ENCODE peak calls at places on chromosome 2, in four cellular contexts. N is HCT116, V is prostate gland, X is stomach. D is an unnamed sample.

GRCh38 chr2:54918647-54919280 is 131.5 kb downstream of the RTN4 start:
- DNase-seq in N (no peak), V (no peak), X (no peak), D (no peak)

GRCh38 chr2:102099536-102100293 is 42.8 kb upstream of the IL1R1 start:
- DNase-seq in N (no peak), V (no peak), X (no peak), D (no peak)

GRCh38 chr2:66497706-66498596 is 63.0 kb downstream of the MEIS1 start:
- DNase-seq in N (no peak), V (no peak), X (no peak), D (no peak)

GRCh38 chr2:109045505-109045904 is 56.5 kb upstream of the EDAR start:
- DNase-seq in N (no peak), V (no peak), X (no peak), D (no peak)

GRCh38 chr2:215612770-215613169 is 176.9 kb upstream of the FN1 start:
- DNase-seq in N (no peak), V (no peak), X (no peak), D (no peak)

GRCh38 chr2:208072250-208072892 is 47.0 kb upstream of the PLEKHM3 start:
- DNase-seq in N (peak), V (peak), X (peak), D (peak)

GRCh38 chr2:32425719-32426141 is 68.9 kb downstream of the BIRC6 start:
- DNase-seq in N (no peak), V (no peak), X (no peak), D (no peak)

GRCh38 chr2:102166189-102166845 is 20.5 kb upstream of the IL1RL2 start:
- DNase-seq in N (no peak), V (peak), X (no peak), D (no peak)

GRCh38 chr2:147843421-147843863 is 1.4 kb upstream of the ACVR2A start:
- DNase-seq in N (no peak), V (no peak), X (no peak), D (no peak)

GRCh38 chr2:96548558-96549465 is 12.3 kb downstream of the ARID5A start:
- DNase-seq in N (no peak), V (no peak), X (no peak), D (peak)

DNA sequence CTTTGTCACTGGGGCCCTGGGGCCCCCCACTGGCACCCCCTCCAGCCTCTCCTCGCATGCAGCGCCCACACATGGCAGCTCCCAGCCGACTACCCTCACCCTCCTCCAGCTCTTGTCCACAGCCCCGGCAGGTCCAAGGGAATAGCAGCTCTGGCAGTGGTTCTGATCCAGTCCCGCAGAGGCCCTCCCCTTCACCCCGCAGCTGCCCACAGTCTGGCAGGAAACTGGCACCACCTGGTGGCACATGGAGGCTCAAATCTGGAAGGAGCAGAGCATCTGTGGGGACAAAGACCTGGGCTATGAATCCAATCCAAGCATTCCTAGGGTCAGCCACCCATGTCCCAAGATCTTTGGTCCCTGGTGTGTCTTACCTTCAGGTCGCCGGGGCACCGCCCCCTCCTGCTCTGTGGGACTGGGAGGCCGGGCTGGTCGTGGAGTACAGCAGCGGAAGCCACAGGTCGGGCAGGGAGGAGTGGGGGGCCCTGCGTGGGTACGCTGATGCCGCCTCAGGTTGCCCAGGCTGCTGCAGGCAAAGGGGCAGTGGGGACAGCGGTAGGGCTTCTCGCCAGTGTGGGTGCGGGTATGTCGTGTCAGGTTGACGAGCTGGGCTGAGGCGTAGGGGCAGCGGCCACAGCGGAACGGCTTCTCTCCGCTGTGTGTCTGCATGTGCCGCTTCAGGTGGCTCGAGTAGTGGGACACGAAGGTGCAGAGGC is 2.3 kb downstream of the ZNF513 start:
- DNase-seq in N (no peak), V (no peak), X (no peak), D (peak)
- TF ChIP-seq POLR2AphosphoS5 in N (no peak), V (no peak), X (no peak), D (peak)

DNA sequence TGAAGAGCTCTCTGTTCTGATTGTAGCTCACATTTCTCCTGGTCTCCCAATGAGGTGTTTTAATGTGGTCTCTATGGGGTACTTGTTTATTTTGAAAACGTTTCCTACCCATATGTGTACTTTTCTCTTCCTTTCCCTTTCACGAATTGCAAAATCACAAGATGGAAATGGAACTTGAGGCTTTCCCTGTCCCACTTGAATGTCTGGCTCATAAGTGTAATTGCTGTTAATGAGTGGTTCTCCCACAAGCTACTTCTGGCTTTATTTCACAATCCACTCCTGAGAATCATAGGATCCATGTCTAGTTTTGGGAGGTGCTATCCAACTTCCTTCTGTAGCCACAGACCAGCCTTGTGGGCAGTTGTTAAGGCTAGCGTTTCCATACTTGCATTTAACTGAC is 81.1 kb upstream of the CAVIN2 start:
- DNase-seq in N (no peak), V (no peak), X (no peak), D (no peak)
- H3K27ac ChIP-seq in N (peak), V (no peak), X (peak), D (peak)

GRCh38 chr2:181307203-181307991 is 149.8 kb upstream of the ITGA4 start:
- DNase-seq in N (no peak), V (no peak), X (no peak), D (peak)

GRCh38 chr2:181304011-181304844 is 153.0 kb upstream of the ITGA4 start:
- DNase-seq in N (no peak), V (no peak), X (no peak), D (peak)

GRCh38 chr2:181308731-181309130 is 148.5 kb upstream of the ITGA4 start:
- DNase-seq in N (no peak), V (no peak), X (no peak), D (no peak)

GRCh38 chr2:181306785-181307184 is 150.4 kb upstream of the ITGA4 start:
- DNase-seq in N (no peak), V (no peak), X (no peak), D (no peak)

DNA sequence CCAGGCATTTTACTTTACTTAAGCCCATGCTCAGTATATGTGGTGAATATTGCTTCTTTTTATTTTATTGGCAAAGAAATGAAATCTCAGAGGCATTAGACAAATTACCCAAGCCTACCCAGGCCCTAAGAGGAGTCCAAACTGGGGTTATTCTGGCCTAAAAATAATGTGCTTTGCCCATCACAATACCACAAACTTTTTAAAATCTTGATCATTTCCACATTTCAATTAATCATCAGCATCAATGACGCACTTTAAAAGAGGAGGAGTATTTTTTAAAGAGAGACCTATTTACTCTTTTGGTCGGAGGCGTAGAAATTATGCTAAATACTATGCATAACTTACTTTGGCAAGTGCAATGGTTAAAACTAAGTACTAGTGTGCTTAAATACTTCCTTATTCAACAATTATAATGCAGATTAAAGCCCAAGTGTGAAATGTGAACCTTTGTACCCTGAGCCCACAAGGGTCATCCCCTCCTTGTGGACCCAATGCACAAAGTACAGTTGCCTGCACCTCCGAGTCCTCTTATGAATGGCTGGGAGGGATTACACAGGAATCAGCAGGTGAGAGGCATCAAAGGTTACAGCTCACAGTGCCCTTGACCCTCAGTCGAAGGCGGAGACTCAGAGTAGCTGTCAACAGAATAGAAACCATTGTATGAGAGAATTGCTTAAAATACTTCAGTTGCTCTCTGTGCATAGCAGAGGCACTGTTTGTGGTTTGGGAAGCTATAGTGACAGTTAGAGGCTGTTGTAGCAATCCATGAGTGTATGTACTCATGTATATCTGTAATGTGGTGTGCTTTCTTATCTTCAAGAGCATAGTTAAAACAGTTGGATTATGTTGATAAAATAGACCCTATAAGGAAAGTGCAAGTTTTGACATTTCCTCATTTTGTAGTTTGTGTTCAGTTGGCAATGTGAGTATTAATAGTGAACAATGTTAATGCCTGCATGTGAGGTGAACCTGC is 151.7 kb upstream of the ITGA4 start:
- DNase-seq in N (no peak), V (no peak), X (no peak), D (peak)
- TF ChIP-seq POLR2AphosphoS5 in N (no peak), V (no peak), X (no peak), D (peak)

DNA sequence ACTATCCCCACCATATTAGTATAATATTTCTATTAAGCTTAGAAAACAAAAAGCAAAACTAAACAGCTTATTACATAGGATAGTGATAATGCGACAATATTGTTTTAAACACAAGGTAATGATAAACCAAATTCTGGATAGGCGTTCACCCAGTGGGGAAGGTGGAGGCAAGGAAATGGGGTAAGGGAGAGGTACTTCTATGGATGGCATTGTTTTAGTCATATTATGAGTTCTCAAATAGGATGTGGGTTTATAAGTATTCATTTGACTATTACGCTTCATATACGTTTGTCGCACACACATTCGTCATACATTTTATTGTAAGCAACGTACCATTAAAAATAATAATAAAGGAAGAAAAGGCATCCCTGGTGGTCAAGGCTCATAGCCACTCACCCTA is 88.8 kb upstream of the DNMT3A start:
- DNase-seq in N (no peak), V (no peak), X (no peak), D (no peak)
- H3K27ac ChIP-seq in N (no peak), V (no peak), X (no peak), D (no peak)

GRCh38 chr2:118943286-118943685 is 1.3 kb downstream of the MARCO start:
- DNase-seq in N (no peak), V (no peak), X (no peak), D (no peak)

GRCh38 chr2:118940486-118941120 is 1.4 kb upstream of the MARCO start:
- DNase-seq in N (no peak), V (no peak), X (no peak), D (no peak)

GRCh38 chr2:118945921-118946320 is 3.9 kb downstream of the MARCO start:
- DNase-seq in N (no peak), V (no peak), X (no peak), D (no peak)

GRCh38 chr2:118940008-118940407 is 2.0 kb upstream of the MARCO start:
- DNase-seq in N (no peak), V (no peak), X (no peak), D (no peak)

GRCh38 chr2:118942012-118942411 is at the start of gene MARCO:
- DNase-seq in N (no peak), V (no peak), X (no peak), D (no peak)
- TF ChIP-seq POLR2AphosphoS5 in N (no peak), V (no peak), X (no peak), D (no peak)

GRCh38 chr2:233974530-233975071 is 57.4 kb downstream of the TRPM8 start:
- DNase-seq in N (peak), V (no peak), X (no peak), D (no peak)
- H3K27ac ChIP-seq in N (peak), V (no peak), X (no peak), D (no peak)

GRCh38 chr2:206443735-206444527 is 599 bp downstream of the ADAM23 start:
- DNase-seq in N (no peak), V (no peak), X (no peak), D (peak)
- TF ChIP-seq POLR2AphosphoS5 in N (no peak), V (no peak), X (no peak), D (no peak)

DNA sequence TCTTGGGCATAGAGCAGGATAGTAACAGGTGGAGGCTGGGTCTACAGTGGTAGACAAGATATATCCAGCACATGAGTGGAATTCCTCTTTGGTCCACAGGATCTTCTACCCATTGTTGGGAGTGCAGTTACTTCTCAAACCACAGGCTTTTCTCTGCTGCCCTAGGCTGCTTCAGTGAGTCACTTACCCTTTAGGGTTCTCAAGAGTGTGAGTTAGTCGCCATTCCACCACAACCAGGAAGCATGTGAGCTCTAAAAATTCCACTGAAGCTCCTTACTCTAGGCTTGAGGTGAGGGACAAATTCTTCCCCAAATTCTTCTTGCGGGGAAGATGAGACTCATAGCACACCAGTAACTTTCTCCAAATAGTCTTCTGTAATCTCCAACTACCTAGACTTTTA is 189.4 kb downstream of the PLCL1 start:
- DNase-seq in N (no peak), V (no peak), X (no peak), D (no peak)
- H3K27ac ChIP-seq in N (no peak), V (no peak), X (no peak), D (no peak)

DNA sequence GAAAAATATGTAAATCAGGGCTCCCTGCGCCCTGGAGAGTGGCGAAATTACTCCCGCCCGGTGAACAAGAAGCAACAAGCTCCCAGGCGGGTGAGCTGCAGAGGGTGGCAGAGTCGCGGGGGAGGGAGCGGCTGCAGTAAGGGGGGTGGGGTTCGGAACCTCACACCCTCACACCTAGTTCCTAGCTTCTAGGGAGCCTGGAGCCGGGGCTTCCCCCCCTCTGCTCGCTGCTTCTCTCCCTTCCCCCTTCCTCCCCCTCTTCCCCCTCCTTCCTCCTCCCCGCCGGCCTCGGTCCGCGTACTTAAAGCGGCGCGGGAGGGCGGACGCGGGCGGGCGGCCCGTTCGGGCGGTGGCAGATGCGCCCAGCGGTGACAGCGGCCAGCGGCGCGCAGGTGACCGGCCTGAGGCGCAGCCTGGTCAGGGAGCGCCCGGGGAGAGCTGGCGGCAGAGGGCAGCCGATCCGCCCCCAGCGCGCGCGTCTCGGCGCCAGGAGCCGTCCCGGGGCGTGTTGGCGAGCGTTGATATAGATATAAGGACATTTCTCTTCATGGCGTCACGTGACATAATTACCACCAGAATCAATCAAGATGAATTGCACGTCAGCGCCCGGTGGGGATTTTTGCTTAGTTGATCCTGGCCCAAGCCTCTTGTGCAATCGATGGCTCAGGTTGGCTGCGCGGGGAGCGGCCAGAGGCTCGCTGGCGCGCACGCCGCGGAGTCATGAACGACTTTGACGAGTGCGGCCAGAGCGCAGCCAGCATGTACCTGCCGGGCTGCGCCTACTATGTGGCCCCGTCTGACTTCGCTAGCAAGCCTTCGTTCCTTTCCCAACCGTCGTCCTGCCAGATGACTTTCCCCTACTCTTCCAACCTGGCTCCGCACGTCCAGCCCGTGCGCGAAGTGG is at the start of gene HOXD11:
- DNase-seq in N (no peak), V (peak), X (no peak), D (no peak)
- TF ChIP-seq POLR2AphosphoS5 in N (no peak), V (peak), X (no peak), D (no peak)